ENCODE peak calls at places on chromosomes 5 and 9, in nine cellular contexts. One of them, this sample, is unnamed.

GRCh38 chr5:137604348-137605095 is 105.4 kb upstream of the SPOCK1 start:
- DNase-seq in HFF-Myc: no peak
- DNase-seq in IMR-90: no peak
- DNase-seq in Calu3: peak
- DNase-seq in sigmoid colon: no peak
- DNase-seq in mammary epithelial cell: no peak
- DNase-seq in lower leg skin: peak
- DNase-seq in cardiac muscle cell: no peak
- DNase-seq in GM20000: no peak
- DNase-seq in this sample: no peak

GRCh38 chr9:68704498-68704803 is 589 bp upstream of the PIP5K1B start:
- DNase-seq in lower leg skin: no peak
- DNase-seq in Calu3: no peak
- DNase-seq in sigmoid colon: peak
- DNase-seq in IMR-90: no peak
- DNase-seq in mammary epithelial cell: no peak
- DNase-seq in cardiac muscle cell: peak
- DNase-seq in HFF-Myc: no peak
- DNase-seq in GM20000: no peak
- DNase-seq in this sample: no peak

GRCh38 chr5:18394154-18394804 is 760.0 kb downstream of the TAF11L14 start:
- DNase-seq in GM20000: peak
- DNase-seq in IMR-90: peak
- DNase-seq in Calu3: peak
- DNase-seq in cardiac muscle cell: peak
- DNase-seq in HFF-Myc: no peak
- DNase-seq in sigmoid colon: no peak
- DNase-seq in mammary epithelial cell: peak
- DNase-seq in lower leg skin: peak
- DNase-seq in this sample: peak

GRCh38 chr9:31210982-31211570 is 1173.4 kb upstream of the ACO1 start:
- DNase-seq in cardiac muscle cell: no peak
- DNase-seq in mammary epithelial cell: no peak
- DNase-seq in Calu3: no peak
- DNase-seq in sigmoid colon: no peak
- DNase-seq in GM20000: peak
- DNase-seq in lower leg skin: no peak
- DNase-seq in HFF-Myc: no peak
- DNase-seq in IMR-90: no peak
- DNase-seq in this sample: no peak

GRCh38 chr9:135226369-135227050 is 139.0 kb downstream of the OLFM1 start:
- DNase-seq in Calu3: no peak
- DNase-seq in GM20000: no peak
- DNase-seq in lower leg skin: no peak
- DNase-seq in mammary epithelial cell: no peak
- DNase-seq in HFF-Myc: no peak
- DNase-seq in cardiac muscle cell: no peak
- DNase-seq in IMR-90: no peak
- DNase-seq in sigmoid colon: peak
- DNase-seq in this sample: no peak

GRCh38 chr5:147057051-147057450 is 177.8 kb upstream of the STK32A start:
- DNase-seq in cardiac muscle cell: no peak
- DNase-seq in IMR-90: no peak
- DNase-seq in lower leg skin: no peak
- DNase-seq in sigmoid colon: no peak
- DNase-seq in HFF-Myc: no peak
- DNase-seq in mammary epithelial cell: no peak
- DNase-seq in Calu3: no peak
- DNase-seq in GM20000: no peak
- DNase-seq in this sample: no peak

GRCh38 chr9:69468380-69468779 is 143.4 kb downstream of the ENTREP1 start:
- DNase-seq in lower leg skin: no peak
- DNase-seq in mammary epithelial cell: no peak
- DNase-seq in HFF-Myc: no peak
- DNase-seq in cardiac muscle cell: no peak
- DNase-seq in sigmoid colon: no peak
- DNase-seq in Calu3: no peak
- DNase-seq in GM20000: no peak
- DNase-seq in IMR-90: no peak
- DNase-seq in this sample: no peak

GRCh38 chr5:103487253-103487652 is 75.3 kb downstream of the NUDT12 start:
- DNase-seq in Calu3: no peak
- DNase-seq in sigmoid colon: no peak
- DNase-seq in lower leg skin: no peak
- DNase-seq in cardiac muscle cell: no peak
- DNase-seq in mammary epithelial cell: no peak
- DNase-seq in HFF-Myc: no peak
- DNase-seq in GM20000: no peak
- DNase-seq in IMR-90: peak
- DNase-seq in this sample: no peak

GRCh38 chr5:41312478-41313060 is 99.2 kb upstream of the C6 start:
- DNase-seq in GM20000: no peak
- DNase-seq in HFF-Myc: no peak
- DNase-seq in mammary epithelial cell: no peak
- DNase-seq in IMR-90: no peak
- DNase-seq in Calu3: no peak
- DNase-seq in sigmoid colon: no peak
- DNase-seq in lower leg skin: no peak
- DNase-seq in cardiac muscle cell: no peak
- DNase-seq in this sample: no peak

GRCh38 chr5:19777363-19777762 is 210.6 kb downstream of the CDH18 start:
- DNase-seq in mammary epithelial cell: no peak
- DNase-seq in Calu3: no peak
- DNase-seq in GM20000: no peak
- DNase-seq in lower leg skin: no peak
- DNase-seq in sigmoid colon: no peak
- DNase-seq in cardiac muscle cell: no peak
- DNase-seq in HFF-Myc: no peak
- DNase-seq in IMR-90: no peak
- DNase-seq in this sample: no peak

GRCh38 chr5:66724740-66725139 is 128.5 kb downstream of the MAST4 start:
- DNase-seq in lower leg skin: no peak
- DNase-seq in Calu3: no peak
- DNase-seq in HFF-Myc: no peak
- DNase-seq in sigmoid colon: no peak
- DNase-seq in mammary epithelial cell: no peak
- DNase-seq in GM20000: no peak
- DNase-seq in cardiac muscle cell: no peak
- DNase-seq in IMR-90: no peak
- DNase-seq in this sample: no peak
- TF ChIP-seq CTCF in lower leg skin: no peak
- TF ChIP-seq CTCF in Calu3: no peak
- TF ChIP-seq CTCF in HFF-Myc: peak
- TF ChIP-seq CTCF in sigmoid colon: no peak
- TF ChIP-seq CTCF in mammary epithelial cell: peak
- TF ChIP-seq CTCF in GM20000: no peak
- TF ChIP-seq CTCF in cardiac muscle cell: peak
- TF ChIP-seq CTCF in IMR-90: peak
- TF ChIP-seq CTCF in this sample: no peak

DNA sequence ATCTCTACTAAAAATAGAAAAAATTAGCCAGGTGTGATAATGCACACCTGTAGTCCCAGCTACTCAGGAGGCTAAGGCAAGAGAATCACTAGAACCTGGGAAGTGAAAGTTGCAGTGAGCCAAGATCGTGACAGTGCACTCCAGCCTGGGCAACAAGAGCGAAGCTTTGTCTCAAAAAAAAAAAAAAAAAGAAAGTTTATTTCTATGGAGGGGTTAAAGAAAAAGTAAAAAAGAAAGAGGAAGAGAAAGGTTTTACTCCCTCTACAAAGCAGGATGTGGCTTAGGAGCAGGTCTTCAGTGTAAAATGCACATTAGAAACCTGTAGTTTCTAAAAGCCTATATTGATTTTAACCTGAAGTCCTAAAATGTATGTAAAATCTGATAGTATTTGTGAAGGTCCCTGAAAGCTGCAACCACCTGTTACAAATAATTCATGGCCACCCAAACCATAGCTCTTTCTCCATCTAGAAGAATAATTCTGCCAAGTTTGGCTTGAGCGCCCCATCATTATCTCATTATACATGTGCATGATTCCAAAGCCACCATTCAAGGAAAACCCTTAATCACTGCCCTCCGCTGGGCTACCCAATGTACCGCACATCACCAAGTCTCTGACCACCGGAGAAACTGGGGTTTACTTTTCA is 3.4 kb downstream of the FNBP1 start:
- DNase-seq in HFF-Myc: no peak
- DNase-seq in cardiac muscle cell: no peak
- DNase-seq in IMR-90: no peak
- DNase-seq in mammary epithelial cell: no peak
- DNase-seq in lower leg skin: no peak
- DNase-seq in sigmoid colon: no peak
- DNase-seq in GM20000: peak
- DNase-seq in Calu3: no peak
- DNase-seq in this sample: no peak
- TF ChIP-seq CTCF in HFF-Myc: peak
- TF ChIP-seq CTCF in cardiac muscle cell: peak
- TF ChIP-seq CTCF in IMR-90: peak
- TF ChIP-seq CTCF in mammary epithelial cell: no peak
- TF ChIP-seq CTCF in lower leg skin: no peak
- TF ChIP-seq CTCF in sigmoid colon: no peak
- TF ChIP-seq CTCF in GM20000: no peak
- TF ChIP-seq CTCF in Calu3: no peak
- TF ChIP-seq CTCF in this sample: no peak

GRCh38 chr9:34049630-34050384 is 1.1 kb upstream of the UBAP2 start:
- DNase-seq in HFF-Myc: no peak
- DNase-seq in mammary epithelial cell: peak
- DNase-seq in IMR-90: no peak
- DNase-seq in sigmoid colon: no peak
- DNase-seq in cardiac muscle cell: peak
- DNase-seq in lower leg skin: no peak
- DNase-seq in Calu3: no peak
- DNase-seq in GM20000: no peak
- DNase-seq in this sample: no peak

GRCh38 chr9:34045903-34046302 is 2.8 kb downstream of the UBAP2 start:
- DNase-seq in HFF-Myc: no peak
- DNase-seq in lower leg skin: no peak
- DNase-seq in Calu3: no peak
- DNase-seq in GM20000: no peak
- DNase-seq in mammary epithelial cell: no peak
- DNase-seq in IMR-90: no peak
- DNase-seq in cardiac muscle cell: no peak
- DNase-seq in sigmoid colon: no peak
- DNase-seq in this sample: no peak

GRCh38 chr9:34047864-34048729 is 590 bp downstream of the UBAP2 start:
- DNase-seq in cardiac muscle cell: peak
- DNase-seq in lower leg skin: peak
- DNase-seq in mammary epithelial cell: peak
- DNase-seq in Calu3: peak
- DNase-seq in sigmoid colon: peak
- DNase-seq in IMR-90: no peak
- DNase-seq in GM20000: peak
- DNase-seq in HFF-Myc: no peak
- DNase-seq in this sample: no peak

GRCh38 chr9:34048730-34049629 is at the start of gene UBAP2:
- DNase-seq in Calu3: peak
- DNase-seq in sigmoid colon: peak
- DNase-seq in lower leg skin: peak
- DNase-seq in HFF-Myc: peak
- DNase-seq in mammary epithelial cell: peak
- DNase-seq in cardiac muscle cell: peak
- DNase-seq in GM20000: peak
- DNase-seq in IMR-90: peak
- DNase-seq in this sample: peak

GRCh38 chr9:34046784-34047379 is 1.8 kb downstream of the UBAP2 start:
- DNase-seq in Calu3: no peak
- DNase-seq in HFF-Myc: no peak
- DNase-seq in lower leg skin: no peak
- DNase-seq in IMR-90: peak
- DNase-seq in sigmoid colon: no peak
- DNase-seq in cardiac muscle cell: no peak
- DNase-seq in GM20000: no peak
- DNase-seq in mammary epithelial cell: peak
- DNase-seq in this sample: no peak
- TF ChIP-seq CTCF in Calu3: no peak
- TF ChIP-seq CTCF in HFF-Myc: no peak
- TF ChIP-seq CTCF in lower leg skin: no peak
- TF ChIP-seq CTCF in IMR-90: no peak
- TF ChIP-seq CTCF in sigmoid colon: no peak
- TF ChIP-seq CTCF in cardiac muscle cell: no peak
- TF ChIP-seq CTCF in GM20000: no peak
- TF ChIP-seq CTCF in mammary epithelial cell: no peak
- TF ChIP-seq CTCF in this sample: no peak

GRCh38 chr5:51416149-51416548 is 32.9 kb downstream of the ISL1 start:
- DNase-seq in sigmoid colon: no peak
- DNase-seq in GM20000: no peak
- DNase-seq in lower leg skin: no peak
- DNase-seq in Calu3: no peak
- DNase-seq in cardiac muscle cell: no peak
- DNase-seq in HFF-Myc: no peak
- DNase-seq in mammary epithelial cell: no peak
- DNase-seq in IMR-90: no peak
- DNase-seq in this sample: no peak
- TF ChIP-seq CTCF in sigmoid colon: no peak
- TF ChIP-seq CTCF in GM20000: no peak
- TF ChIP-seq CTCF in lower leg skin: no peak
- TF ChIP-seq CTCF in Calu3: no peak
- TF ChIP-seq CTCF in cardiac muscle cell: no peak
- TF ChIP-seq CTCF in HFF-Myc: peak
- TF ChIP-seq CTCF in mammary epithelial cell: no peak
- TF ChIP-seq CTCF in IMR-90: no peak
- TF ChIP-seq CTCF in this sample: no peak

DNA sequence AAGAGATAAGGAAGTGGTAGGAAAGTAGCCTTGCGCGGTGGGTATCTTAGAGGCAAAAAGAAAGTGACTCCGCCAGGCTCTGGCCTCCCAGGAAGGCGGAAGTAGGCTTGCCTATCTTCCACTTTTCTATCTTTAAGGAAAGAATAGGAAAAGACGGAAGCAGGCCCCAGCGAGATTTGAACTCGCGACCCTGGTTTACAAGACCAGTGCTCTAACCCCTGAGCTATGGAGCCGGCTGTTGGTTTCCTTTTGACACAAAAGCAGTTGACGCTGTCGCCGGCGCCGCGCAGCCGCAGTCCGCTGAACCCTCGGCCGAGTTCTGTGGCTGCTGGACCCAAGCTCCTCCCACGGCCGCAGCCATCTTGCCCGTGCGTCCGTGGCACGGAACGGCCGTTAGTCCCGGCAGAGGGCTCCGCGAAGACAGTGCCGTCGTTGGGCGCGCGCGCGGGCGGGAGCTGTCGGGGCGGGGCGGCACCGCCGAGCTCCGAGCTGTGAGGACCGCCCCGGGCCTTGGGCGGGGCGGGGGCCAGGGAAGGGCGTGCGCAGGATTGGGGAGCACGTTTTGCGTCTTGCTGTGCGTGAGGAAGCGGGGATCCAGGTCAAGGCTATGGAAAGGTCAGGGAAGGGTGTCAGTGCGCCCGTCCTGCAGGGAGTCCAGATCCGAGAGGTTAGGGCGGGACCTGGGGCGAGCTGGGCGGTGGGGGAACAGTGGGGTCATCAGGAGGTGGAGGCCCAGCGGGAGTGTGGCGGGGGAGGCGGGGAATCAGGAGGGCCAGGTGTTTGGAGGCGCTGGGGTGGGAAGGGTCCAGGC is 13.3 kb downstream of the TRIM7 start:
- DNase-seq in mammary epithelial cell: peak
- DNase-seq in GM20000: peak
- DNase-seq in IMR-90: peak
- DNase-seq in lower leg skin: peak
- DNase-seq in HFF-Myc: peak
- DNase-seq in cardiac muscle cell: peak
- DNase-seq in Calu3: peak
- DNase-seq in sigmoid colon: peak
- DNase-seq in this sample: peak
- TF ChIP-seq CTCF in mammary epithelial cell: no peak
- TF ChIP-seq CTCF in GM20000: no peak
- TF ChIP-seq CTCF in IMR-90: no peak
- TF ChIP-seq CTCF in lower leg skin: no peak
- TF ChIP-seq CTCF in HFF-Myc: no peak
- TF ChIP-seq CTCF in cardiac muscle cell: peak
- TF ChIP-seq CTCF in Calu3: no peak
- TF ChIP-seq CTCF in sigmoid colon: no peak
- TF ChIP-seq CTCF in this sample: no peak

GRCh38 chr5:76602094-76602726 is 21.0 kb downstream of the F2RL2 start:
- DNase-seq in GM20000: no peak
- DNase-seq in cardiac muscle cell: no peak
- DNase-seq in HFF-Myc: no peak
- DNase-seq in sigmoid colon: no peak
- DNase-seq in Calu3: no peak
- DNase-seq in lower leg skin: no peak
- DNase-seq in mammary epithelial cell: no peak
- DNase-seq in IMR-90: peak
- DNase-seq in this sample: no peak
- TF ChIP-seq CTCF in GM20000: no peak
- TF ChIP-seq CTCF in cardiac muscle cell: peak
- TF ChIP-seq CTCF in HFF-Myc: peak
- TF ChIP-seq CTCF in sigmoid colon: no peak
- TF ChIP-seq CTCF in Calu3: peak
- TF ChIP-seq CTCF in lower leg skin: no peak
- TF ChIP-seq CTCF in mammary epithelial cell: peak
- TF ChIP-seq CTCF in IMR-90: peak
- TF ChIP-seq CTCF in this sample: no peak